ENCODE peak calls at places on chromosomes 16 and 17, in nine cellular contexts. Y is dorsolateral prefrontal cortex; W is BE2C; L is CD4-positive, alpha-beta T cell; S is mucosa of descending colon; E is pancreas; N is mammary epithelial cell; T is cardiac fibroblast; X is cardiac muscle cell. H is an unnamed sample.

GRCh38 chr16:84266451-84266850 is 26.6 kb upstream of the KCNG4 start:
- DNase-seq in E (peak), Y (peak), L (no peak), W (peak), T (peak), N (peak), X (peak), S (no peak), H (peak)

GRCh38 chr17:7705269-7706255 is 560 bp downstream of the EFNB3 start:
- DNase-seq in N (no peak), E (no peak), L (no peak), T (no peak), W (no peak), X (no peak), Y (no peak), S (no peak), H (no peak)

GRCh38 chr16:17159616-17160015 is 311.1 kb downstream of the XYLT1 start:
- DNase-seq in W (no peak), E (no peak), L (no peak), Y (no peak), X (no peak), S (no peak), N (no peak), T (no peak), H (no peak)

GRCh38 chr17:48261297-48261880 is 153.8 kb downstream of the SNX11 start:
- DNase-seq in X (no peak), W (peak), N (no peak), T (no peak), S (no peak), E (no peak), L (no peak), Y (no peak), H (peak)

GRCh38 chr16:78878570-78878969 is 722.0 kb downstream of the MAF start:
- DNase-seq in S (no peak), W (no peak), N (no peak), L (no peak), T (no peak), X (no peak), E (no peak), Y (no peak), H (no peak)

GRCh38 chr17:62968445-62968923 is 2.4 kb downstream of the TANC2 start:
- DNase-seq in X (peak), T (peak), Y (no peak), E (peak), L (peak), W (peak), S (no peak), N (peak), H (peak)

GRCh38 chr16:13136896-13137295 is 235.5 kb downstream of the SHISA9 start:
- DNase-seq in L (no peak), T (no peak), S (no peak), N (peak), E (no peak), W (no peak), Y (no peak), X (no peak), H (no peak)

GRCh38 chr16:83513006-83513755 is 294.6 kb upstream of the HSBP1 start:
- DNase-seq in T (peak), S (no peak), Y (no peak), E (no peak), X (peak), L (no peak), W (no peak), N (peak), H (no peak)

GRCh38 chr17:58452738-58453137 is 35.4 kb upstream of the RNF43 start:
- DNase-seq in L (no peak), W (no peak), Y (no peak), X (peak), N (no peak), S (no peak), E (no peak), T (no peak), H (no peak)

GRCh38 chr16:70712942-70713341 is 27.1 kb upstream of the MTSS2 start:
- DNase-seq in T (no peak), E (no peak), W (no peak), X (no peak), S (no peak), L (no peak), Y (no peak), N (no peak), H (no peak)

GRCh38 chr17:39722965-39723848 is 7.1 kb downstream of the MIEN1 start:
- DNase-seq in Y (no peak), X (no peak), T (no peak), L (no peak), N (no peak), E (no peak), S (peak), W (no peak), H (no peak)

GRCh38 chr16:11682655-11683096 is 14.4 kb downstream of the SNN start:
- DNase-seq in E (no peak), N (peak), T (peak), L (no peak), S (no peak), Y (no peak), X (peak), W (no peak), H (no peak)

GRCh38 chr17:39002991-39003715 is 36.0 kb upstream of the FBXO47 start:
- DNase-seq in E (peak), L (peak), Y (peak), X (peak), W (no peak), N (no peak), T (peak), S (peak), H (no peak)

GRCh38 chr17:28524476-28525415 is 18.6 kb downstream of the FOXN1 start:
- DNase-seq in N (peak), Y (no peak), S (peak), W (no peak), T (peak), E (peak), L (no peak), X (peak), H (no peak)

GRCh38 chr16:72094266-72094610 is 591 bp downstream of the DHX38 start:
- DNase-seq in N (no peak), L (no peak), S (no peak), Y (no peak), T (no peak), W (no peak), E (no peak), X (no peak), H (no peak)

GRCh38 chr16:75236736-75237397 is 14.6 kb downstream of the BCAR1 start:
- DNase-seq in N (no peak), X (no peak), W (no peak), T (no peak), L (no peak), E (peak), Y (no peak), S (peak), H (no peak)

GRCh38 chr16:85238233-85238647 is 126.0 kb upstream of the CIBAR2 start:
- DNase-seq in N (no peak), E (no peak), Y (peak), X (peak), T (peak), W (peak), S (peak), L (no peak), H (no peak)

GRCh38 chr16:86031141-86031678 is 132.2 kb downstream of the IRF8 start:
- DNase-seq in T (no peak), W (no peak), E (no peak), L (no peak), X (no peak), N (no peak), Y (no peak), S (no peak), H (no peak)

GRCh38 chr17:29390856-29391631 is 881 bp downstream of the TAOK1 start:
- DNase-seq in Y (no peak), S (peak), N (peak), T (peak), X (peak), E (peak), L (no peak), W (peak), H (peak)

GRCh38 chr17:17682293-17682736 is 1.1 kb downstream of the RAI1 start:
- DNase-seq in W (peak), E (peak), Y (peak), X (peak), L (peak), T (peak), S (no peak), N (peak), H (peak)

GRCh38 chr16:88451586-88452484 is 1.2 kb upstream of the ZFPM1 start:
- DNase-seq in N (no peak), X (no peak), T (no peak), E (no peak), W (no peak), S (no peak), L (no peak), Y (no peak), H (no peak)

GRCh38 chr17:82303944-82304808 is 13.2 kb downstream of the CD7 start:
- DNase-seq in S (peak), E (no peak), L (no peak), Y (no peak), X (peak), N (no peak), T (peak), W (peak), H (no peak)

GRCh38 chr17:47604268-47604927 is 45.3 kb upstream of the KPNB1 start:
- DNase-seq in S (no peak), T (peak), W (peak), E (no peak), Y (no peak), X (peak), N (no peak), L (no peak), H (no peak)

GRCh38 chr17:16470302-16470701 is 21.7 kb downstream of the LRRC75A start:
- DNase-seq in W (no peak), L (no peak), Y (no peak), N (no peak), S (no peak), E (no peak), T (no peak), X (no peak), H (no peak)

GRCh38 chr17:66240630-66241029 is 11.4 kb upstream of the APOH start:
- DNase-seq in W (no peak), T (no peak), L (no peak), E (no peak), N (peak), X (peak), S (no peak), Y (no peak), H (no peak)

GRCh38 chr17:57369509-57369945 is 113.2 kb downstream of the MSI2 start:
- DNase-seq in X (peak), N (peak), E (no peak), Y (no peak), T (peak), W (no peak), L (no peak), S (no peak), H (no peak)

GRCh38 chr16:67661864-67662652 is 1.3 kb downstream of the PARD6A start:
- DNase-seq in T (no peak), E (peak), X (no peak), S (no peak), Y (no peak), W (peak), L (no peak), N (no peak), H (no peak)

GRCh38 chr17:32546031-32546444 is 59.2 kb downstream of the CDK5R1 start:
- DNase-seq in X (no peak), S (no peak), T (no peak), E (no peak), W (no peak), Y (peak), N (no peak), L (no peak), H (no peak)

GRCh38 chr16:17397499-17397891 is 73.3 kb downstream of the XYLT1 start:
- DNase-seq in S (no peak), T (peak), X (peak), E (peak), N (no peak), W (peak), L (no peak), Y (no peak), H (no peak)

GRCh38 chr17:27817731-27818130 is 17.4 kb upstream of the NOS2 start:
- DNase-seq in L (no peak), W (no peak), T (peak), X (peak), N (no peak), Y (no peak), S (no peak), E (no peak), H (no peak)

GRCh38 chr17:9538626-9539025 is 37.0 kb downstream of the STX8 start:
- DNase-seq in E (no peak), T (no peak), Y (no peak), S (no peak), W (no peak), N (no peak), L (no peak), X (no peak), H (no peak)

GRCh38 chr17:61400058-61400785 is 579 bp downstream of the TBX2 start:
- DNase-seq in N (peak), E (no peak), W (peak), T (peak), Y (no peak), X (peak), S (no peak), L (no peak), H (no peak)

GRCh38 chr17:57619061-57619937 is 125.8 kb downstream of the CCDC182 start:
- DNase-seq in Y (no peak), E (no peak), X (peak), N (no peak), T (peak), S (no peak), W (peak), L (no peak), H (no peak)

GRCh38 chr16:1311738-1312458 is 2.5 kb downstream of the UBE2I start:
- DNase-seq in X (peak), L (no peak), S (no peak), T (peak), Y (no peak), E (no peak), N (no peak), W (no peak), H (no peak)

GRCh38 chr16:59573528-59574271 is 839.6 kb upstream of the GOT2 start:
- DNase-seq in N (peak), S (no peak), X (peak), Y (no peak), T (peak), E (no peak), W (no peak), L (no peak), H (no peak)

GRCh38 chr17:6476061-6476833 is 32.0 kb downstream of the PIMREG start:
- DNase-seq in T (no peak), L (no peak), X (no peak), Y (no peak), S (no peak), W (no peak), E (no peak), N (no peak), H (no peak)

GRCh38 chr17:55704412-55704811 is 18.3 kb downstream of the TMEM100 start:
- DNase-seq in N (no peak), Y (no peak), E (no peak), W (no peak), S (no peak), T (no peak), L (no peak), X (no peak), H (no peak)

GRCh38 chr16:73339821-73340220 is 291.9 kb upstream of the ZFHX3 start:
- DNase-seq in W (no peak), L (no peak), X (no peak), E (no peak), T (no peak), Y (no peak), S (no peak), N (no peak), H (no peak)

GRCh38 chr17:71436479-71436878 is 684.3 kb upstream of the SOX9 start:
- DNase-seq in T (no peak), Y (no peak), X (no peak), N (peak), S (no peak), W (no peak), E (no peak), L (no peak), H (no peak)

GRCh38 chr17:71432378-71433315 is 688.2 kb upstream of the SOX9 start:
- DNase-seq in L (no peak), Y (no peak), W (no peak), T (no peak), E (no peak), N (peak), S (no peak), X (no peak), H (no peak)

GRCh38 chr17:71437176-71437575 is 683.6 kb upstream of the SOX9 start:
- DNase-seq in L (no peak), E (no peak), T (peak), N (no peak), S (no peak), X (peak), W (no peak), Y (no peak), H (no peak)

GRCh38 chr17:71431146-71431545 is 689.7 kb upstream of the SOX9 start:
- DNase-seq in X (no peak), S (no peak), L (no peak), N (no peak), T (no peak), W (no peak), Y (no peak), E (no peak), H (no peak)

GRCh38 chr17:71434716-71435115 is 686.1 kb upstream of the SOX9 start:
- DNase-seq in N (no peak), L (no peak), W (no peak), Y (no peak), T (no peak), E (peak), S (no peak), X (no peak), H (no peak)
- TF ChIP-seq CTCF in N (no peak), L (no peak), W (no peak), Y (no peak), T (no peak), E (no peak), S (no peak), X (no peak), H (no peak)

DNA sequence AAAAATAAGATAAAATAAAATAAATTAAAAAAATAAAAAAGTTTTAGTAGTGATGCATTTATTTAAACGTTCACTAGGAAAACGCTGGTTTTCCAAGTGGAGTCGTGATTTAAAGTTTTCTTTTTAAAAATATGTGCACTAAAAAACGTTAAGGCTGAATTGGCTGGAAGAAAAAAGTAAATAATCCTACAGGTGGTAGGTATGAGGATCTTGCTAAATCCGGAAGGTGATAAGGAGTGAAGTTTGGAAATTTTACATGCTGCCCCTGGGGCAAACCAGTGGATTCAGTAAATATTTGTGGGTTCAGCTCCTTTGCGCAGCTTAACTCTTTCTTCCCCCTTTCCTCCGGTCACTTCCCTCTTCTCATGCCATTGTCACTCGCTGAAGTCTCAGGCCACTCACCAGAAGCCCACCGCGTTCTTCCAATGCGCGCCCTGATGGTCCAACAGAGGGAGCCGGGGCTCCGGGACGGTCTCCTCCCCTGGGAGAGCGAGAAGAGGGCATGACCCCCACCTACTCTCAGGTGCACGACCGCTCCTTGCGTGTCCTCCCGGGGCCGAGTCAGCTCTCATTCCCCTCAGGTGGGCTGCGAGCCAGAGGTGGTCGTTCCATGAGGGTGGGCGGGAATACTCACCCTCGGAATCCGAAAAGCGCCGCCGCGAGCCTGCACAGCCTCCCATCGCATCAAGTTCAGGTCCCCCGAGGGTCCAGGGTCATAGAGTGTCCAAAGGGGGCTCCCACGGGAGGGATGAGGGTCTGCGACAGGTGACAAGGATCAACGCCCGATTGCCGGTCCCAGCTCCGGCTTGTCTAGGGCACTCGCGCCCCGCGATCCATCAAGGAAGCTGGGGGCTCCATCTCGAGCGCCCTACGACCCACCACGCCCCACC is 549 bp downstream of the CLN3 start:
- DNase-seq in T (peak), N (peak), W (peak), L (no peak), X (peak), Y (no peak), E (peak), S (peak), H (peak)
- TF ChIP-seq CTCF in T (peak), N (peak), W (peak), L (peak), X (peak), Y (peak), E (no peak), S (no peak), H (no peak)

DNA sequence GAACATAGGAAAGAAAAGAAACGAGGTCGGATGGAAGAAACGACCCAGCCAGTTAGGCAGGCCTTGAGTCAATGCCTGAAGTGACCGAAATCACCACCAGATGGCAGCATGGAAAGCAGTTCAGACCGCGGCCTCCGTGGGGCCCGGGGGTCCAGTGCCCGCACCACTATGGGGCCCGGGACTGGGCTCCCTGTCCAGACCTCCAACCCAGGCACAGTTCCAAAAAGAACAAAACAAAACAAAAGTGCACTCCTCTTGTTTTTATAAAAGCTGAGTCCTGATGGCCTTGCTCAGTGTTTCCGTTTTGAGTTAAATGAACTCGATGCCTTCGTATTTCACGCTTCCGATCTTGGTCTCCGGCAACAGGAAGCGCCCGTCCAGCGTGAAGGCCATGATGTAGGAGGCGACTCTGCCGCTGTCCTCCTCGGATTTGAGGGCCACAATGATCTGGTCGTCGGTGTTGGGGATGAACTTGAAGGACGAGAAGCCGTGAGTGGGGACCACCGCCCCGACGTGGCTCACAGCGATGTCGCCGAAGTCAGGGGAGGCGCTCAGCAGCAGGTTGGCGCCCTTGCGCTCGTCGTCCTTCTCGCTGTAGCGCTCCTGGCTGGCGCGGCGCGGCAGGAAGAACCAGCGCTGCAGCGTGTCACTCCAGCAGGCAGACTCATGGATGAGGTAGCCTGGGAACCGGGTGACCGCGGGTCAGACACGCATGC is 13.7 kb upstream of the LGALS3BP start:
- DNase-seq in W (peak), L (peak), T (peak), N (no peak), E (no peak), Y (no peak), X (peak), S (peak), H (peak)
- TF ChIP-seq CTCF in W (peak), L (peak), T (peak), N (peak), E (peak), Y (peak), X (peak), S (peak), H (peak)

GRCh38 chr17:34382586-34383224 is 19.7 kb upstream of the CCL1 start:
- DNase-seq in X (no peak), Y (no peak), N (no peak), E (no peak), T (peak), W (no peak), L (no peak), S (no peak), H (no peak)
- TF ChIP-seq CTCF in X (no peak), Y (no peak), N (no peak), E (no peak), T (no peak), W (no peak), L (no peak), S (no peak), H (no peak)

H was measured in neural crest cell.